ENCODE peak calls at places on chromosomes 1 and 21, in five cellular contexts. H, Z, E, D and Y are unnamed samples.

GRCh38 chr1:98792123-98792522 is 130.6 kb downstream of the SNX7 start:
- DNase-seq in Z (no peak), D (no peak), H (no peak), E (no peak), Y (no peak)

GRCh38 chr1:239276051-239276450 is 110.3 kb upstream of the CHRM3 start:
- DNase-seq in D (no peak), H (no peak), Z (no peak), E (no peak), Y (no peak)

GRCh38 chr1:226862900-226863299 is 7.5 kb upstream of the PSEN2 start:
- DNase-seq in Z (no peak), H (no peak), D (no peak), E (no peak), Y (no peak)

GRCh38 chr1:45097944-45098343 is 85.9 kb downstream of the UROD start:
- DNase-seq in H (no peak), E (no peak), Z (no peak), D (no peak), Y (no peak)

GRCh38 chr1:184222561-184223157 is 164.2 kb upstream of the C1orf21 start:
- DNase-seq in E (no peak), D (peak), Z (peak), H (peak), Y (peak)

GRCh38 chr1:232486454-232487202 is 143.3 kb downstream of the SIPA1L2 start:
- DNase-seq in E (no peak), H (no peak), Z (no peak), D (no peak), Y (no peak)

GRCh38 chr1:161305872-161306519 is 3.8 kb downstream of the MPZ start:
- DNase-seq in E (peak), H (peak), Z (peak), D (peak), Y (peak)

GRCh38 chr21:42763578-42764442 is 110.4 kb downstream of the PDE9A start:
- DNase-seq in D (no peak), H (no peak), Z (no peak), E (peak), Y (no peak)

GRCh38 chr1:6359568-6360496 is 33.7 kb downstream of the ACOT7 start:
- DNase-seq in H (peak), Z (peak), D (peak), E (peak), Y (peak)

GRCh38 chr1:44677201-44677520 is 2.6 kb downstream of the ARMH1 start:
- DNase-seq in H (no peak), E (no peak), D (no peak), Z (no peak), Y (no peak)

GRCh38 chr1:223256034-223256433 is 107.9 kb downstream of the SUSD4 start:
- DNase-seq in Z (no peak), D (no peak), H (no peak), E (no peak), Y (no peak)

GRCh38 chr1:178490967-178491366 is 5.8 kb downstream of the CLEC20A start:
- DNase-seq in Z (no peak), E (no peak), H (no peak), D (peak), Y (no peak)

GRCh38 chr1:33905241-33905640 is 41.4 kb downstream of the HMGB4 start:
- DNase-seq in E (no peak), D (no peak), Z (no peak), H (no peak), Y (no peak)

GRCh38 chr1:242811092-242811840 is 286.8 kb upstream of the PLD5 start:
- DNase-seq in H (no peak), Z (no peak), D (no peak), E (no peak), Y (no peak)

GRCh38 chr1:88655685-88656299 is 28.3 kb upstream of the PKN2 start:
- DNase-seq in Z (no peak), D (no peak), H (no peak), E (no peak), Y (no peak)

GRCh38 chr1:151995774-151996173 is 2.1 kb upstream of the S100A10 start:
- DNase-seq in D (no peak), E (no peak), H (no peak), Z (no peak), Y (no peak)

GRCh38 chr1:231929311-231929710 is 302.7 kb downstream of the DISC1 start:
- DNase-seq in Z (no peak), E (no peak), H (no peak), D (no peak), Y (no peak)

GRCh38 chr21:37367301-37367757 is 756 bp downstream of the DYRK1A start:
- DNase-seq in E (no peak), H (no peak), D (no peak), Z (no peak), Y (no peak)

GRCh38 chr1:240344918-240345317 is 253.2 kb downstream of the FMN2 start:
- DNase-seq in H (no peak), E (no peak), Z (no peak), D (no peak), Y (no peak)

GRCh38 chr1:246907472-246907871 is 24.3 kb downstream of the AHCTF1 start:
- DNase-seq in Z (no peak), D (no peak), H (no peak), E (no peak), Y (no peak)

GRCh38 chr21:44952116-44952928 is 12.5 kb downstream of the SLX9 start:
- DNase-seq in D (peak), Z (peak), E (peak), H (no peak), Y (no peak)

GRCh38 chr1:17565551-17565971 is 26.1 kb downstream of the ARHGEF10L start:
- DNase-seq in E (no peak), Z (no peak), H (no peak), D (no peak), Y (no peak)

GRCh38 chr1:64518692-64519481 is 49.0 kb downstream of the CACHD1 start:
- DNase-seq in H (no peak), D (no peak), E (no peak), Z (no peak), Y (no peak)

GRCh38 chr1:39745016-39745670 is 6.5 kb downstream of the PPIE start:
- DNase-seq in H (no peak), E (no peak), Z (no peak), D (no peak), Y (no peak)
- H3K4me3 ChIP-seq in H (no peak), E (no peak), Z (no peak), D (no peak), Y (no peak)

GRCh38 chr1:21848524-21849174 is 36.6 kb downstream of the LDLRAD2 start:
- DNase-seq in H (no peak), E (no peak), Z (no peak), D (no peak), Y (no peak)
- H3K4me3 ChIP-seq in H (no peak), E (no peak), Z (no peak), D (no peak), Y (no peak)

GRCh38 chr1:158089925-158090675 is 90.6 kb upstream of the CD1D start:
- DNase-seq in Z (no peak), D (no peak), H (no peak), E (no peak), Y (no peak)
- H3K4me3 ChIP-seq in Z (no peak), D (no peak), H (no peak), E (no peak), Y (no peak)

GRCh38 chr1:236142358-236143103 is at the start of gene GPR137B:
- DNase-seq in D (no peak), H (no peak), Z (peak), E (peak), Y (peak)

GRCh38 chr1:236147068-236147467 is 4.7 kb downstream of the GPR137B start:
- DNase-seq in D (no peak), Z (no peak), H (no peak), E (no peak), Y (no peak)

GRCh38 chr1:236144033-236144432 is 1.7 kb downstream of the GPR137B start:
- DNase-seq in E (no peak), Z (no peak), H (no peak), D (no peak), Y (no peak)

GRCh38 chr1:236143104-236143948 is 987 bp downstream of the GPR137B start:
- DNase-seq in E (no peak), H (no peak), Z (no peak), D (no peak), Y (peak)

GRCh38 chr1:236144446-236145150 is 2.3 kb downstream of the GPR137B start:
- DNase-seq in Z (no peak), H (no peak), D (no peak), E (no peak), Y (no peak)
- H3K4me3 ChIP-seq in Z (no peak), H (peak), D (no peak), E (no peak), Y (peak)

GRCh38 chr1:1895050-1895398 is 4.1 kb upstream of the GNB1 start:
- DNase-seq in H (no peak), Z (no peak), D (no peak), E (no peak), Y (no peak)

GRCh38 chr1:1894354-1895049 is 3.6 kb upstream of the GNB1 start:
- DNase-seq in E (no peak), D (no peak), H (peak), Z (peak), Y (no peak)

GRCh38 chr1:1893291-1893985 is 2.6 kb upstream of the GNB1 start:
- DNase-seq in H (no peak), E (no peak), D (no peak), Z (no peak), Y (no peak)

GRCh38 chr1:1893997-1894353 is 3.1 kb upstream of the GNB1 start:
- DNase-seq in E (no peak), Z (no peak), H (no peak), D (no peak), Y (no peak)

DNA sequence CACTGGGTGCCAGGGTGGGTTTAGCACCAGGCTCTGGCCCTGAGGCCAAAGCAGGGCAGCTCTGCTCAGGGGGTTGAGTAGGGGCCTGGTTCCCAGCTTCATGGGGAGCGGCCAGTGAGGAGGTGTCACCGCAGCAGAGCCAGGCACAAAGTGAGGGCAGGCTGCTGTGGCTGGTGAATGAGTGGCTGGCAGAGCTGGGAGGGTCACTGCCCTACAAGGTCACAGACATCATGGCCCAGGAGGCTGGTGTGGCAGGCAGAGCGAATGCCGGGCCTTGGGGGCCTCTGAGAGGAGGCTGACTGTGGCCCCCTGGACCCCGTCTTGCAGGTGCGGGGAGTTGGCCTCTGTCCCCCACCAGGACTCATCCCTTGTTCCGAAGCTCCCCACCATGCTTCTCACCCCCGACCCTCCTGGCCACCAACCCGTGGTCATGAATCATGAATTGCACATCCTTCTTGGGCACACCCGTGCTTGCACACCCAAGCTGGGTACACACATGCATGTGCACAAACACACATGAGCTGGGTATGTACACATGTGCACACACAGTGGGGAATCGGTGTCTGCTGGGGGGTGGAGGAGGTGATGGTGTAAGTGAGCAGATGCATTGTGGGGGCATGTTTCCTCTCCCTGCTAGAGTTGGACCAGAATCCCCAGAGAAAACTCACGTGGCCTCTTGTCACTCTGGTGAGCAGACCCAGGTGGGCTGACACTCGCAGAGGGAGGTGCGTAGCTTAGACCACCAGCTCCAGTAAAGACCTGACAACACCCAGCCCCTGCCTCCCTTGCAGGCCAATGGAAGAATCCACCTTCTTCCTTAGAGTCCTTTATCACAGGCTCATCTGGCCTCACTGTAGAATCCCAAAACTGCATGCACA is 4.8 kb upstream of the GNB1 start:
- DNase-seq in H (no peak), E (no peak), D (no peak), Z (no peak), Y (no peak)
- H3K4me3 ChIP-seq in H (no peak), E (no peak), D (no peak), Z (no peak), Y (no peak)